ENCODE peak calls at places on chromosome 1, in eight cellular contexts. P is upper lobe of right lung, O is right lobe of liver, E is left ventricle myocardium inferior, Z is AG04450, I is heart right ventricle, X is neural progenitor cell, M is thyroid gland. L is an unnamed sample.
A peak's percentile ranks its signal among the peaks of the same experiment; 100 is the strongest.

GRCh38 chr1:221648201-221648600 is 93.7 kb downstream of the DUSP10 start:
- DNase-seq in P (no peak), O (no peak), E (no peak), Z (no peak), I (no peak), X (no peak), M (no peak), L (peak; percentile 73)

GRCh38 chr1:83857108-83857507 is 141.8 kb downstream of the TTLL7 start:
- DNase-seq in P (no peak), O (no peak), E (no peak), Z (no peak), I (no peak), X (peak; percentile 22), M (no peak), L (peak; percentile 30)

GRCh38 chr1:154742586-154742985 is 127.5 kb downstream of the KCNN3 start:
- DNase-seq in P (no peak), O (peak; percentile 31), E (no peak), Z (no peak), I (no peak), X (no peak), M (no peak), L (no peak)

GRCh38 chr1:17540255-17541001 is 930 bp downstream of the ARHGEF10L start:
- DNase-seq in P (peak; percentile 73), O (no peak), E (peak; percentile 66), Z (no peak), I (peak; percentile 68), X (peak; percentile 87), M (peak; percentile 42), L (no peak)

GRCh38 chr1:145956776-145957442 is 908 bp downstream of the LIX1L start:
- DNase-seq in P (no peak), O (peak; percentile 66), E (peak; percentile 31), Z (no peak), I (no peak), X (no peak), M (no peak), L (peak; percentile 26)

GRCh38 chr1:8818325-8818775 is 910 bp upstream of the RERE start:
- DNase-seq in P (no peak), O (no peak), E (no peak), Z (no peak), I (no peak), X (no peak), M (no peak), L (peak; percentile 95)

GRCh38 chr1:174626031-174627020 is 178.6 kb downstream of the GPR52 start:
- DNase-seq in P (no peak), O (no peak), E (no peak), Z (no peak), I (no peak), X (peak; percentile 7), M (no peak), L (no peak)

GRCh38 chr1:20188455-20188817 is 2.1 kb upstream of the PLA2G2C start:
- DNase-seq in P (no peak), O (no peak), E (no peak), Z (no peak), I (no peak), X (no peak), M (no peak), L (no peak)

GRCh38 chr1:164560504-164560903 is 1.5 kb downstream of the PBX1 start:
- DNase-seq in P (no peak), O (no peak), E (no peak), Z (no peak), I (no peak), X (no peak), M (no peak), L (peak; percentile 44)

GRCh38 chr1:164558461-164559341 is at the start of gene PBX1:
- DNase-seq in P (peak; percentile 97), O (peak; percentile 98), E (peak; percentile 97), Z (peak; percentile 95), I (peak; percentile 96), X (peak; percentile 98), M (peak; percentile 99), L (peak; percentile 100)

GRCh38 chr1:164559342-164560070 is 522 bp downstream of the PBX1 start:
- DNase-seq in P (peak; percentile 66), O (peak; percentile 46), E (peak; percentile 34), Z (no peak), I (peak; percentile 49), X (peak; percentile 82), M (peak; percentile 37), L (peak; percentile 52)

GRCh38 chr1:164560076-164560475 is 1.1 kb downstream of the PBX1 start:
- DNase-seq in P (no peak), O (no peak), E (no peak), Z (no peak), I (no peak), X (no peak), M (peak; percentile 14), L (peak; percentile 60)

DNA sequence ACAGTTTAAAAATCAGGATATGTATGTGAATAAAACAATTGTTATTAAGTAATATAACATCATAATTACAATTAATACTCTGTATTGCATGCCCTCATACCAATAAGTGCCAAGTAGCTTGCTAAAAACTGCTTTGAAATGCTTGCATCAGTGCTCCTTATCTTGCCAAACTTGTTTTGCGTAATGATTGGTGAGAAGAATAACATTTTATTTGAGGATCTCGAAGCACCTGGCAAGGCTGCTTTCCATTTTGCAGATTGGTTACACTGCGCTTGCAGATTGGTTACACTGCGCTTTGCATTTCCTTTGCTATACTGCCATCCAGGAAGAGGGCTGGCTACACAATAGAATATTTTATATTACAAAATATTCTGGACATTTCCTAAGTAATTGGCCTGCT is 1.7 kb upstream of the PBX1 start:
- DNase-seq in P (no peak), O (peak; percentile 59), E (no peak), Z (no peak), I (no peak), X (no peak), M (peak; percentile 41), L (peak; percentile 19)
- TF ChIP-seq CTCF in P (no peak), O (no peak), E (no peak), Z (no peak), I (no peak), X (no peak), M (no peak), L (no peak)

DNA sequence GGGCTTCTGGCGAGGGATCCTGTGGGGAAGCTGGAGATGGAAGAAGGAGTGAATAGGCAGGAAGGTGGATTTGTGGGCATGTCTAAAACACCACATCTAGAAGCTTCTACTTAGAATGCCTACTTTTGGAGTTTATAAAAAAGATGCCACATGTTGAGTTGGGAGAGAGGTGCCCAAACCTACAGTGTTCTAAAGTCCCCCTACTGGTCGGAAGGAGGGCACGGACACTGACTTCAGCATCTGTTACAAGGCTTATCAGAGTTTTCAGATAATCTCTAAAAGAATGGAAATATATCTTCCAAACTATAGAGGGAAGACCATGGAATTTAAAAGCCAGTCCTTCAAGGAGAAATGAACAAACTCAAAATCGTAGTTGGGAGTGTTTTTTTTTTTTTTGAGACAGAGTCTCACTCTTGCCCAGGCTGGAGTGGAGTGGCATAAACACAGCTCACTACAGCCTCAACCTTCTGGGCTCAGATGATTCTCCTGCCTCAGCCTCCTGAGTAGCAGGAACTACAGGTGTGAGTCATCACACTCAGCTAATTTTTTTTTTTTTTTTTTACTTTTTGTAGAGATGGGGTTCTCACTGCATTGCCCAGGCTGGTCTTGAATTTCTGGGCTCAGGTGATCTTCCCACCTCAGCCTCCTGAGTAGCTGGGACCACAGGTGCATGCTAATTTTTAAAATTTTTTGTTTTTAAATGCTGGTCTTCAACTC is 14.8 kb downstream of the IBA57 start:
- DNase-seq in P (no peak), O (no peak), E (no peak), Z (no peak), I (no peak), X (no peak), M (no peak), L (no peak)
- TF ChIP-seq CTCF in P (peak; percentile 38), O (peak; percentile 18), E (peak; percentile 35), Z (peak; percentile 30), I (peak; percentile 9), X (peak; percentile 43), M (no peak), L (peak; percentile 19)

GRCh38 chr1:5597171-5597864 is 394.9 kb downstream of the NPHP4 start:
- DNase-seq in P (no peak), O (no peak), E (no peak), Z (no peak), I (no peak), X (no peak), M (no peak), L (no peak)

GRCh38 chr1:5598824-5599395 is 393.3 kb downstream of the NPHP4 start:
- DNase-seq in P (no peak), O (no peak), E (no peak), Z (no peak), I (no peak), X (no peak), M (no peak), L (no peak)

GRCh38 chr1:5601516-5601915 is 390.7 kb downstream of the NPHP4 start:
- DNase-seq in P (no peak), O (no peak), E (no peak), Z (no peak), I (no peak), X (no peak), M (no peak), L (no peak)

GRCh38 chr1:5597991-5598823 is 394.0 kb downstream of the NPHP4 start:
- DNase-seq in P (no peak), O (no peak), E (no peak), Z (no peak), I (no peak), X (peak; percentile 52), M (no peak), L (peak; percentile 1)

DNA sequence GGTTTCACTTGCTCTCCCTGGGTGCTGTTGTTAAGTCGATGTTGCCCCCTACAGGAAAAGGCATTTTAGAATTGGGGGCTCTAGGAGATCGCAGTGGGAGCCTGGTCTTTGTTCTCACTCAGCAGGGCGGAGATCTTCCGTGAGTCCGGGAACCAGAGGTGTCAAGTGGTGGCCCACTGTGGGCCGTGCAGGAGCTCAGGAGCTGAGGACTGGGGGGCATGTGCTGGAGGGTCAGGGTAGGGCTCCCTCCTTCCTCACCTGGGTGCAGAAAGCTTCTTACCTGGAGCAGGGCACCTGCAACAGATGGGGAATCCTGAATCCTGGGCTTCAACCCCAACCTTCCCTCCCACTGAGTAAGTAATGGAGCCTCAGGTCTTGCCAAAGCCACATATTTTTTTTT is 392.7 kb downstream of the NPHP4 start:
- DNase-seq in P (no peak), O (no peak), E (no peak), Z (no peak), I (no peak), X (no peak), M (no peak), L (no peak)
- TF ChIP-seq CTCF in P (no peak), O (no peak), E (no peak), Z (no peak), I (no peak), X (no peak), M (no peak), L (no peak)

GRCh38 chr1:51791888-51792287 is 86.6 kb downstream of the NRDC start:
- DNase-seq in P (no peak), O (no peak), E (no peak), Z (no peak), I (no peak), X (no peak), M (no peak), L (no peak)

GRCh38 chr1:51794868-51795267 is 83.7 kb downstream of the NRDC start:
- DNase-seq in P (no peak), O (no peak), E (no peak), Z (no peak), I (no peak), X (no peak), M (no peak), L (no peak)

GRCh38 chr1:51790385-51790784 is 88.1 kb downstream of the NRDC start:
- DNase-seq in P (no peak), O (no peak), E (no peak), Z (no peak), I (no peak), X (no peak), M (no peak), L (no peak)

GRCh38 chr1:51794260-51794659 is 84.3 kb downstream of the NRDC start:
- DNase-seq in P (no peak), O (peak; percentile 85), E (no peak), Z (no peak), I (no peak), X (no peak), M (no peak), L (no peak)

DNA sequence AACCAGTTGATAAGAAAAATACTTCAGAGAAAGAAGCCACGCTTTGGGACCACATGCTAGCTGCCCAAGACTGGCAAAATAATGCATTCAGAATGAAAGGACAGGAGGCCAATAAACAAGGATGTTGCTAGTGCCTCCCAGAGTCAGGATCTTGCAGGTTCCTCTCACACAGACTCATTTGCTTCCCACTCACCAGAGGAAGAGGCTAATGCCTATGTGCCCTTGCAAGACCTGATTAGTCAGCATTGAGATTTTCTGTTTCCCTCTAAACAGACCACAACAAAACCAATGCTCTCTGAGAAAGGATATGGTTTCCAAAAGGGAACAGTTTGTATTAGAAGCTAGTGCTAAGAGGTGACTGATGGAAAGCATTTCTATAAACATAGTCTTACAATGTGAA is 85.7 kb downstream of the NRDC start:
- DNase-seq in P (no peak), O (no peak), E (no peak), Z (peak; percentile 50), I (no peak), X (no peak), M (no peak), L (no peak)
- TF ChIP-seq CTCF in P (no peak), O (no peak), E (no peak), Z (peak; percentile 15), I (no peak), X (no peak), M (no peak), L (no peak)